ENCODE peak calls at places on chromosomes 1 and 21, in six cellular contexts. T, M, S, Y, K and H are unnamed samples.

GRCh38 chr1:243213045-243213787 is 41.9 kb downstream of the CEP170 start:
- DNase-seq in T (no peak), M (no peak), S (no peak), Y (peak; percentile 33), K (no peak), H (no peak)

GRCh38 chr1:112501810-112502641 is 6.7 kb upstream of the WNT2B start:
- DNase-seq in T (no peak), M (peak; percentile 67), S (peak; percentile 51), Y (peak; percentile 70), K (peak; percentile 56), H (peak; percentile 47)

GRCh38 chr1:82225407-82226197 is 424.9 kb downstream of the ADGRL2 start:
- DNase-seq in T (no peak), M (no peak), S (peak; percentile 44), Y (peak; percentile 50), K (peak; percentile 13), H (no peak)

GRCh38 chr1:78493456-78493855 is 2.7 kb downstream of the PTGFR start:
- DNase-seq in T (no peak), M (no peak), S (no peak), Y (no peak), K (no peak), H (no peak)

GRCh38 chr1:26697441-26697977 is 1.7 kb downstream of the ARID1A start:
- DNase-seq in T (no peak), M (no peak), S (no peak), Y (no peak), K (peak; percentile 28), H (no peak)

GRCh38 chr1:7207875-7208646 is 422.8 kb downstream of the CAMTA1 start:
- DNase-seq in T (no peak), M (peak; percentile 57), S (peak; percentile 58), Y (peak; percentile 37), K (peak; percentile 56), H (no peak)

GRCh38 chr1:162235261-162235780 is 141.3 kb downstream of the SPATA46 start:
- DNase-seq in T (no peak), M (no peak), S (no peak), Y (peak; percentile 95), K (no peak), H (no peak)

GRCh38 chr1:27864264-27864895 is 8.0 kb upstream of the THEMIS2 start:
- DNase-seq in T (no peak), M (peak; percentile 66), S (no peak), Y (no peak), K (peak; percentile 75), H (no peak)

GRCh38 chr1:113223546-113223945 is 150.5 kb downstream of the LRIG2 start:
- DNase-seq in T (no peak), M (no peak), S (no peak), Y (no peak), K (no peak), H (no peak)

GRCh38 chr1:221149111-221149510 is 269.9 kb downstream of the HLX start:
- DNase-seq in T (no peak), M (no peak), S (no peak), Y (no peak), K (no peak), H (no peak)

GRCh38 chr1:7550261-7550850 is 220.7 kb upstream of the VAMP3 start:
- DNase-seq in T (no peak), M (no peak), S (no peak), Y (no peak), K (no peak), H (no peak)

GRCh38 chr1:27374687-27375086 is at the start of gene FCN3:
- DNase-seq in T (no peak), M (no peak), S (no peak), Y (no peak), K (no peak), H (no peak)

GRCh38 chr1:184854456-184855180 is 100.0 kb upstream of the EDEM3 start:
- DNase-seq in T (no peak), M (no peak), S (no peak), Y (peak; percentile 53), K (no peak), H (no peak)

GRCh38 chr1:205232122-205232820 is 4.5 kb downstream of the TMCC2 start:
- DNase-seq in T (no peak), M (no peak), S (no peak), Y (no peak), K (no peak), H (no peak)

GRCh38 chr21:42063206-42063577 is 7.9 kb upstream of the UMODL1 start:
- DNase-seq in T (no peak), M (no peak), S (no peak), Y (no peak), K (peak; percentile 74), H (no peak)

GRCh38 chr1:201214461-201214860 is 23.8 kb downstream of the IGFN1 start:
- DNase-seq in T (no peak), M (no peak), S (no peak), Y (no peak), K (no peak), H (peak; percentile 0)

GRCh38 chr1:116852910-116853309 is 56.8 kb upstream of the PTGFRN start:
- DNase-seq in T (no peak), M (no peak), S (no peak), Y (peak; percentile 51), K (no peak), H (no peak)

GRCh38 chr1:15101801-15102200 is 51.7 kb upstream of the TMEM51 start:
- DNase-seq in T (no peak), M (no peak), S (no peak), Y (no peak), K (no peak), H (no peak)

GRCh38 chr1:239976130-239976968 is 115.3 kb upstream of the FMN2 start:
- DNase-seq in T (no peak), M (peak; percentile 46), S (peak; percentile 46), Y (peak; percentile 47), K (peak; percentile 57), H (peak; percentile 27)

GRCh38 chr1:197763769-197764168 is 11.5 kb downstream of the DENND1B start:
- DNase-seq in T (no peak), M (no peak), S (no peak), Y (no peak), K (no peak), H (no peak)

GRCh38 chr1:45730075-45730779 is 20.2 kb downstream of the IPP start:
- DNase-seq in T (no peak), M (no peak), S (peak; percentile 27), Y (peak; percentile 4), K (no peak), H (no peak)

GRCh38 chr1:118093017-118093416 is 92.0 kb downstream of the SPAG17 start:
- DNase-seq in T (no peak), M (no peak), S (no peak), Y (no peak), K (no peak), H (no peak)

GRCh38 chr1:94045465-94046056 is 75.4 kb downstream of the ABCA4 start:
- DNase-seq in T (peak; percentile 93), M (peak; percentile 53), S (peak; percentile 95), Y (peak; percentile 89), K (peak; percentile 54), H (peak; percentile 23)

GRCh38 chr1:233289676-233290075 is 5.8 kb downstream of the PCNX2 start:
- DNase-seq in T (no peak), M (no peak), S (no peak), Y (no peak), K (no peak), H (no peak)

GRCh38 chr1:47951545-47952235 is 45.5 kb downstream of the TRABD2B start:
- DNase-seq in T (no peak), M (no peak), S (no peak), Y (no peak), K (no peak), H (no peak)
- TF ChIP-seq CTCF in T (no peak), M (no peak), S (no peak), Y (no peak), K (no peak), H (no peak)

DNA sequence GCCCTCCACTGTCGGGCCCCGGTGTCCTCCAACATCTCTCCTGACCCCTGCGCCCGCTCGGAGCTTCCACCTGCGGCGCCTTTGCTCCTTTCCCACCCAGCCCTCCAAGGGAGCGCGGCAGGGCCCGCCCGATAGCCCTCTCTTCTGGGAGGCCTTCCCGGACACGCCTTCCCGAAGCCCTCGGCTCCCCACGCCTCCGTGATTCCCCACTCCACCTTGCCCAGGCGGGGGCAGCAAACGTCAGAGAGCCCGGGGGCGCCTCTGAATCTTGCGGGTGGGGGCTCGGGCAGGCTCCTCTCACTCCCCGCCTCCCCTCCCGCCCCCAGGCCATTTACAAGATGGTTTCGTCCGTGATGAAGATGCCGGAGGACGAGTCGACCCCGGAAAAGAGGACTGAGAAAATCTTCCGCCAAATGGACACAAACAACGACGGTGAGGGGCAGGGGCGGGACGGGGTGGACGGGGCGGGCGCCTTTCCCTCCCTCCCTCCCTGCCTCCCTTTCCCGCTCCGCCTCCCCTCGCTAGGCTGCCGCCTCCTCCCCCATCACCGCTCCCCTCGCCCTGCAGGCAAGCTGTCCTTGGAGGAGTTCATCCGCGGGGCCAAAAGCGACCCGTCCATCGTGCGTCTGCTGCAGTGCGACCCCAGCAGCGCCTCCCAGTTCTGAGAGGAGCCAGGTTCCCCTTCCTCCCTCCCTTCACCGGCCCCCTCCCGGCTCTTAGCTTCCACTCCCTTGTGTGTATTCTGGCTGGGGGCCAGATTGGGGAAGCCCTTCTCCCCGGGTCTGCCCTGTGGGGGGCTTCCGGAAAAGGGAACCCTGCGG is 7.1 kb downstream of the HPCA start:
- DNase-seq in T (no peak), M (no peak), S (peak; percentile 26), Y (no peak), K (no peak), H (no peak)
- TF ChIP-seq CTCF in T (peak; percentile 22), M (no peak), S (peak; percentile 46), Y (peak; percentile 18), K (no peak), H (peak; percentile 54)

GRCh38 chr1:119841306-119841705 is 30.0 kb upstream of the REG4 start:
- DNase-seq in T (no peak), M (no peak), S (no peak), Y (no peak), K (no peak), H (no peak)
- TF ChIP-seq CTCF in T (no peak), M (no peak), S (no peak), Y (no peak), K (no peak), H (no peak)

DNA sequence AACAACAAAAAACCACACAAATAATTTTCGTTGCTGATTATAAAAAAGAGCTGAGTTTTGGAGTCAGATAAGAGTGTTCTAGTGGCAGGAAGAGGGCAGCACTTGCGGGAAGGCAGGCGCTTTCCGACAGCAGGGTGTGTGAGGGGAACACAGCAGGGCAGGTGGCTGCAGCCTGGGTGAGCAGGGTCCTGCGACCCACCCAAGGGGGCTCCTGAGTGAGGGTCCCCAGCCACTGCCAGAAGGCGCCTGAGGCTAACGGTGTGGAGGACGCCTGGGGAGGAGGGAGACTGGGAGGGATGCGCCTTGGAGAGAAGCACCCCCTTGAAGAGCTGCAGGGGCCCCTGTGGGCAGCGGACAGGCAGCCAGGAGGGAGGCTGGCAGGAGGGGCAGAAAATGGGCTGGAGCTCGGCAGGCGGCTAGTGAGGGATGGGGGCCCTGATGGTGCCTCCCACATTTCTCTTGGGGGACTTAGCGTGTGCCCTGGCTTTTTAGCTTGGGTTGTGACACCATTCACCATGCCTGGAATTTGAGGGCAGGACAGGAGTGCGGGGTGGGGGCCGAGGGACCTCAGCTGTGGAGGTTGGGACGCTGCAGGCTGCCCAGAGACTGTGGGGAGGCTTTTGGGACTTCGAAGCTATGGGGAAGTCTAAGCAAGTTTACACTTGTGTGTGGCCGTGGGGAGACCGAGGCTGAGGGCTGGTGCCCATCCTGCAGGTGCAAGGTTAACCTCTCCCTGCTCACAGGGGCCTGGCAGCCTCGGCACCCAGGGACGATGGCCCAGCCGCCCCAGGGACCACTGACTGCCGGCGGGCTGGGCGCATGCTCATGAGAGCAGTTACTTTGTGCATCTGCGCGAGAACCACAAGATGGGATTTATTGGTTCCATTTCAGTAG is 111.4 kb downstream of the SIK1 start:
- DNase-seq in T (no peak), M (no peak), S (no peak), Y (no peak), K (no peak), H (no peak)
- TF ChIP-seq CTCF in T (no peak), M (peak; percentile 16), S (no peak), Y (no peak), K (peak; percentile 5), H (peak; percentile 25)

GRCh38 chr1:53022179-53022578 is 39.8 kb upstream of the PODN start:
- DNase-seq in T (no peak), M (no peak), S (no peak), Y (no peak), K (no peak), H (no peak)
- TF ChIP-seq CTCF in T (no peak), M (no peak), S (no peak), Y (no peak), K (no peak), H (no peak)